ENCODE peak calls at places on chromosomes 13 and 19, in six cellular contexts. One of them, this sample, is unnamed.

GRCh38 chr19:35545855-35546381 is 492 bp downstream of the TMEM147 start:
- DNase-seq in stimulated activated CD4-positive, alpha-beta T cell treated with anti-CD3 and anti-CD28 coated beads, Interleukin-15, amount 100 ng/mL, for 1 hour: no peak
- DNase-seq in OCI-M1: peak
- DNase-seq in stimulated activated naive CD8-positive, alpha-beta T cell treated with anti-CD3 and anti-CD28 coated beads, Interleukin-15, amount 100 ng/mL, for 72 hours: peak
- DNase-seq in T-helper 22 cell: peak
- DNase-seq in sciatic nerve: peak
- DNase-seq in this sample: peak

GRCh38 chr13:45381196-45381595 is 37.0 kb downstream of the SLC25A30 start:
- DNase-seq in stimulated activated CD4-positive, alpha-beta T cell treated with anti-CD3 and anti-CD28 coated beads, Interleukin-15, amount 100 ng/mL, for 1 hour: no peak
- DNase-seq in OCI-M1: no peak
- DNase-seq in stimulated activated naive CD8-positive, alpha-beta T cell treated with anti-CD3 and anti-CD28 coated beads, Interleukin-15, amount 100 ng/mL, for 72 hours: no peak
- DNase-seq in T-helper 22 cell: no peak
- DNase-seq in sciatic nerve: no peak
- DNase-seq in this sample: peak

GRCh38 chr19:44745386-44745831 is 3.1 kb upstream of the BCL3 start:
- DNase-seq in stimulated activated CD4-positive, alpha-beta T cell treated with anti-CD3 and anti-CD28 coated beads, Interleukin-15, amount 100 ng/mL, for 1 hour: no peak
- DNase-seq in OCI-M1: no peak
- DNase-seq in stimulated activated naive CD8-positive, alpha-beta T cell treated with anti-CD3 and anti-CD28 coated beads, Interleukin-15, amount 100 ng/mL, for 72 hours: no peak
- DNase-seq in T-helper 22 cell: no peak
- DNase-seq in sciatic nerve: peak
- DNase-seq in this sample: peak

GRCh38 chr19:11018179-11018578 is 57.3 kb downstream of the SMARCA4 start:
- DNase-seq in stimulated activated CD4-positive, alpha-beta T cell treated with anti-CD3 and anti-CD28 coated beads, Interleukin-15, amount 100 ng/mL, for 1 hour: no peak
- DNase-seq in OCI-M1: no peak
- DNase-seq in stimulated activated naive CD8-positive, alpha-beta T cell treated with anti-CD3 and anti-CD28 coated beads, Interleukin-15, amount 100 ng/mL, for 72 hours: no peak
- DNase-seq in T-helper 22 cell: no peak
- DNase-seq in sciatic nerve: no peak
- DNase-seq in this sample: no peak

GRCh38 chr13:109088101-109088500 is 458.7 kb downstream of the MYO16 start:
- DNase-seq in stimulated activated CD4-positive, alpha-beta T cell treated with anti-CD3 and anti-CD28 coated beads, Interleukin-15, amount 100 ng/mL, for 1 hour: no peak
- DNase-seq in OCI-M1: no peak
- DNase-seq in stimulated activated naive CD8-positive, alpha-beta T cell treated with anti-CD3 and anti-CD28 coated beads, Interleukin-15, amount 100 ng/mL, for 72 hours: no peak
- DNase-seq in T-helper 22 cell: no peak
- DNase-seq in sciatic nerve: no peak
- DNase-seq in this sample: no peak

GRCh38 chr13:50244913-50245574 is 229.8 kb downstream of the KCNRG start:
- DNase-seq in stimulated activated CD4-positive, alpha-beta T cell treated with anti-CD3 and anti-CD28 coated beads, Interleukin-15, amount 100 ng/mL, for 1 hour: no peak
- DNase-seq in OCI-M1: peak
- DNase-seq in stimulated activated naive CD8-positive, alpha-beta T cell treated with anti-CD3 and anti-CD28 coated beads, Interleukin-15, amount 100 ng/mL, for 72 hours: peak
- DNase-seq in T-helper 22 cell: no peak
- DNase-seq in sciatic nerve: no peak
- DNase-seq in this sample: no peak

GRCh38 chr13:76663941-76664340 is 222.3 kb downstream of the KCTD12 start:
- DNase-seq in stimulated activated CD4-positive, alpha-beta T cell treated with anti-CD3 and anti-CD28 coated beads, Interleukin-15, amount 100 ng/mL, for 1 hour: no peak
- DNase-seq in OCI-M1: no peak
- DNase-seq in stimulated activated naive CD8-positive, alpha-beta T cell treated with anti-CD3 and anti-CD28 coated beads, Interleukin-15, amount 100 ng/mL, for 72 hours: no peak
- DNase-seq in T-helper 22 cell: no peak
- DNase-seq in sciatic nerve: no peak
- DNase-seq in this sample: no peak

GRCh38 chr13:39148513-39148961 is 110.3 kb downstream of the NHLRC3 start:
- DNase-seq in stimulated activated CD4-positive, alpha-beta T cell treated with anti-CD3 and anti-CD28 coated beads, Interleukin-15, amount 100 ng/mL, for 1 hour: no peak
- DNase-seq in OCI-M1: peak
- DNase-seq in stimulated activated naive CD8-positive, alpha-beta T cell treated with anti-CD3 and anti-CD28 coated beads, Interleukin-15, amount 100 ng/mL, for 72 hours: no peak
- DNase-seq in T-helper 22 cell: no peak
- DNase-seq in sciatic nerve: no peak
- DNase-seq in this sample: no peak

GRCh38 chr13:94093652-94094310 is 385.7 kb downstream of the DCT start:
- DNase-seq in stimulated activated CD4-positive, alpha-beta T cell treated with anti-CD3 and anti-CD28 coated beads, Interleukin-15, amount 100 ng/mL, for 1 hour: no peak
- DNase-seq in OCI-M1: no peak
- DNase-seq in stimulated activated naive CD8-positive, alpha-beta T cell treated with anti-CD3 and anti-CD28 coated beads, Interleukin-15, amount 100 ng/mL, for 72 hours: no peak
- DNase-seq in T-helper 22 cell: no peak
- DNase-seq in sciatic nerve: no peak
- DNase-seq in this sample: no peak

GRCh38 chr13:93953856-93954255 is 525.6 kb downstream of the DCT start:
- DNase-seq in stimulated activated CD4-positive, alpha-beta T cell treated with anti-CD3 and anti-CD28 coated beads, Interleukin-15, amount 100 ng/mL, for 1 hour: no peak
- DNase-seq in OCI-M1: no peak
- DNase-seq in stimulated activated naive CD8-positive, alpha-beta T cell treated with anti-CD3 and anti-CD28 coated beads, Interleukin-15, amount 100 ng/mL, for 72 hours: no peak
- DNase-seq in T-helper 22 cell: no peak
- DNase-seq in sciatic nerve: no peak
- DNase-seq in this sample: no peak

GRCh38 chr19:37333457-37333856 is 37.4 kb upstream of the ZNF527 start:
- DNase-seq in stimulated activated CD4-positive, alpha-beta T cell treated with anti-CD3 and anti-CD28 coated beads, Interleukin-15, amount 100 ng/mL, for 1 hour: no peak
- DNase-seq in OCI-M1: no peak
- DNase-seq in stimulated activated naive CD8-positive, alpha-beta T cell treated with anti-CD3 and anti-CD28 coated beads, Interleukin-15, amount 100 ng/mL, for 72 hours: no peak
- DNase-seq in T-helper 22 cell: no peak
- DNase-seq in sciatic nerve: no peak
- DNase-seq in this sample: no peak

GRCh38 chr19:42199440-42200115 is 17.9 kb downstream of the DEDD2 start:
- DNase-seq in stimulated activated CD4-positive, alpha-beta T cell treated with anti-CD3 and anti-CD28 coated beads, Interleukin-15, amount 100 ng/mL, for 1 hour: peak
- DNase-seq in OCI-M1: no peak
- DNase-seq in stimulated activated naive CD8-positive, alpha-beta T cell treated with anti-CD3 and anti-CD28 coated beads, Interleukin-15, amount 100 ng/mL, for 72 hours: peak
- DNase-seq in T-helper 22 cell: peak
- DNase-seq in sciatic nerve: no peak
- DNase-seq in this sample: peak

GRCh38 chr13:110366733-110367132 is 59.6 kb downstream of the COL4A2 start:
- DNase-seq in stimulated activated CD4-positive, alpha-beta T cell treated with anti-CD3 and anti-CD28 coated beads, Interleukin-15, amount 100 ng/mL, for 1 hour: no peak
- DNase-seq in OCI-M1: no peak
- DNase-seq in stimulated activated naive CD8-positive, alpha-beta T cell treated with anti-CD3 and anti-CD28 coated beads, Interleukin-15, amount 100 ng/mL, for 72 hours: no peak
- DNase-seq in T-helper 22 cell: no peak
- DNase-seq in sciatic nerve: no peak
- DNase-seq in this sample: no peak

GRCh38 chr13:100330662-100331061 is 241.8 kb downstream of the PCCA start:
- DNase-seq in stimulated activated CD4-positive, alpha-beta T cell treated with anti-CD3 and anti-CD28 coated beads, Interleukin-15, amount 100 ng/mL, for 1 hour: no peak
- DNase-seq in OCI-M1: no peak
- DNase-seq in stimulated activated naive CD8-positive, alpha-beta T cell treated with anti-CD3 and anti-CD28 coated beads, Interleukin-15, amount 100 ng/mL, for 72 hours: no peak
- DNase-seq in T-helper 22 cell: no peak
- DNase-seq in sciatic nerve: no peak
- DNase-seq in this sample: no peak

GRCh38 chr19:575527-576506 is 3.4 kb downstream of the BSG start:
- DNase-seq in stimulated activated CD4-positive, alpha-beta T cell treated with anti-CD3 and anti-CD28 coated beads, Interleukin-15, amount 100 ng/mL, for 1 hour: no peak
- DNase-seq in OCI-M1: peak
- DNase-seq in stimulated activated naive CD8-positive, alpha-beta T cell treated with anti-CD3 and anti-CD28 coated beads, Interleukin-15, amount 100 ng/mL, for 72 hours: no peak
- DNase-seq in T-helper 22 cell: no peak
- DNase-seq in sciatic nerve: no peak
- DNase-seq in this sample: peak

GRCh38 chr13:60654405-60654804 is 257.4 kb downstream of the TDRD3 start:
- DNase-seq in stimulated activated CD4-positive, alpha-beta T cell treated with anti-CD3 and anti-CD28 coated beads, Interleukin-15, amount 100 ng/mL, for 1 hour: no peak
- DNase-seq in OCI-M1: peak
- DNase-seq in stimulated activated naive CD8-positive, alpha-beta T cell treated with anti-CD3 and anti-CD28 coated beads, Interleukin-15, amount 100 ng/mL, for 72 hours: no peak
- DNase-seq in T-helper 22 cell: no peak
- DNase-seq in sciatic nerve: no peak
- DNase-seq in this sample: no peak

GRCh38 chr13:99357920-99358319 is 50.7 kb upstream of the GPR183 start:
- DNase-seq in stimulated activated CD4-positive, alpha-beta T cell treated with anti-CD3 and anti-CD28 coated beads, Interleukin-15, amount 100 ng/mL, for 1 hour: no peak
- DNase-seq in OCI-M1: no peak
- DNase-seq in stimulated activated naive CD8-positive, alpha-beta T cell treated with anti-CD3 and anti-CD28 coated beads, Interleukin-15, amount 100 ng/mL, for 72 hours: no peak
- DNase-seq in T-helper 22 cell: no peak
- DNase-seq in sciatic nerve: no peak
- DNase-seq in this sample: no peak

GRCh38 chr19:46760363-46760762 is 14.1 kb upstream of the STRN4 start:
- DNase-seq in stimulated activated CD4-positive, alpha-beta T cell treated with anti-CD3 and anti-CD28 coated beads, Interleukin-15, amount 100 ng/mL, for 1 hour: no peak
- DNase-seq in OCI-M1: no peak
- DNase-seq in stimulated activated naive CD8-positive, alpha-beta T cell treated with anti-CD3 and anti-CD28 coated beads, Interleukin-15, amount 100 ng/mL, for 72 hours: no peak
- DNase-seq in T-helper 22 cell: no peak
- DNase-seq in sciatic nerve: no peak
- DNase-seq in this sample: peak

GRCh38 chr19:32555786-32556185 is 25.2 kb upstream of the PDCD5 start:
- DNase-seq in stimulated activated CD4-positive, alpha-beta T cell treated with anti-CD3 and anti-CD28 coated beads, Interleukin-15, amount 100 ng/mL, for 1 hour: no peak
- DNase-seq in OCI-M1: no peak
- DNase-seq in stimulated activated naive CD8-positive, alpha-beta T cell treated with anti-CD3 and anti-CD28 coated beads, Interleukin-15, amount 100 ng/mL, for 72 hours: no peak
- DNase-seq in T-helper 22 cell: no peak
- DNase-seq in sciatic nerve: no peak
- DNase-seq in this sample: no peak

GRCh38 chr13:95221991-95222732 is 79.1 kb downstream of the ABCC4 start:
- DNase-seq in stimulated activated CD4-positive, alpha-beta T cell treated with anti-CD3 and anti-CD28 coated beads, Interleukin-15, amount 100 ng/mL, for 1 hour: no peak
- DNase-seq in OCI-M1: no peak
- DNase-seq in stimulated activated naive CD8-positive, alpha-beta T cell treated with anti-CD3 and anti-CD28 coated beads, Interleukin-15, amount 100 ng/mL, for 72 hours: no peak
- DNase-seq in T-helper 22 cell: no peak
- DNase-seq in sciatic nerve: no peak
- DNase-seq in this sample: no peak

GRCh38 chr13:61751039-61751438 is 335.4 kb upstream of the PCDH20 start:
- DNase-seq in stimulated activated CD4-positive, alpha-beta T cell treated with anti-CD3 and anti-CD28 coated beads, Interleukin-15, amount 100 ng/mL, for 1 hour: no peak
- DNase-seq in OCI-M1: no peak
- DNase-seq in stimulated activated naive CD8-positive, alpha-beta T cell treated with anti-CD3 and anti-CD28 coated beads, Interleukin-15, amount 100 ng/mL, for 72 hours: no peak
- DNase-seq in T-helper 22 cell: no peak
- DNase-seq in sciatic nerve: no peak
- DNase-seq in this sample: no peak

GRCh38 chr13:48304132-48304876 is 753 bp downstream of the RB1 start:
- DNase-seq in stimulated activated CD4-positive, alpha-beta T cell treated with anti-CD3 and anti-CD28 coated beads, Interleukin-15, amount 100 ng/mL, for 1 hour: no peak
- DNase-seq in OCI-M1: peak
- DNase-seq in stimulated activated naive CD8-positive, alpha-beta T cell treated with anti-CD3 and anti-CD28 coated beads, Interleukin-15, amount 100 ng/mL, for 72 hours: no peak
- DNase-seq in T-helper 22 cell: no peak
- DNase-seq in sciatic nerve: peak
- DNase-seq in this sample: peak

GRCh38 chr19:1259206-1259872 is 9.8 kb upstream of the CIRBP start:
- DNase-seq in stimulated activated CD4-positive, alpha-beta T cell treated with anti-CD3 and anti-CD28 coated beads, Interleukin-15, amount 100 ng/mL, for 1 hour: peak
- DNase-seq in OCI-M1: peak
- DNase-seq in stimulated activated naive CD8-positive, alpha-beta T cell treated with anti-CD3 and anti-CD28 coated beads, Interleukin-15, amount 100 ng/mL, for 72 hours: peak
- DNase-seq in T-helper 22 cell: peak
- DNase-seq in sciatic nerve: peak
- DNase-seq in this sample: peak

This sample was measured in sigmoid colon.